ENCODE peak calls at places on chromosomes 6 and 20, in seven cellular contexts. C, P, W, N, B, O and L are unnamed samples.

GRCh38 chr6:72865467-72865866 is 243.6 kb downstream of the KCNQ5 start:
- DNase-seq in B (no peak), W (no peak), P (peak; percentile 51), N (no peak), O (no peak), C (no peak), L (no peak)

GRCh38 chr20:56237337-56237736 is 11.2 kb upstream of the MC3R start:
- DNase-seq in N (no peak), O (no peak), P (no peak), W (no peak), C (no peak), B (no peak), L (no peak)

GRCh38 chr20:7207186-7207585 is 439.7 kb downstream of the BMP2 start:
- DNase-seq in P (peak; percentile 36), N (no peak), C (no peak), W (no peak), B (no peak), O (no peak), L (no peak)

GRCh38 chr6:139251377-139252017 is 40.3 kb downstream of the TXLNB start:
- DNase-seq in C (no peak), W (no peak), P (no peak), O (no peak), N (peak; percentile 32), B (no peak), L (no peak)

GRCh38 chr6:27296106-27296783 is 15.8 kb downstream of the POM121L2 start:
- DNase-seq in C (no peak), O (no peak), B (peak; percentile 36), W (peak; percentile 11), N (no peak), P (peak; percentile 55), L (peak; percentile 44)

GRCh38 chr6:11271228-11271627 is 38.8 kb upstream of the NEDD9 start:
- DNase-seq in B (no peak), P (no peak), C (peak; percentile 61), O (no peak), W (peak; percentile 18), N (no peak), L (no peak)

GRCh38 chr6:2061880-2062279 is 183.5 kb downstream of the GMDS start:
- DNase-seq in N (no peak), C (no peak), B (no peak), W (no peak), P (peak; percentile 61), O (no peak), L (no peak)

GRCh38 chr6:62045502-62045901 is 240.5 kb downstream of the KHDRBS2 start:
- DNase-seq in B (no peak), P (no peak), N (no peak), O (no peak), C (no peak), W (no peak), L (no peak)

GRCh38 chr6:114342826-114343781 is at the start of gene HS3ST5:
- DNase-seq in B (peak; percentile 6), C (no peak), P (peak; percentile 32), O (peak; percentile 32), N (no peak), W (peak; percentile 53), L (peak; percentile 90)

GRCh38 chr20:9359561-9360308 is 154.7 kb upstream of the LAMP5 start:
- DNase-seq in N (peak; percentile 40), B (peak; percentile 46), C (no peak), W (peak; percentile 81), P (peak; percentile 53), O (no peak), L (peak; percentile 69)

GRCh38 chr20:33006776-33007375 is 628 bp upstream of the BPIFB2 start:
- DNase-seq in W (no peak), B (no peak), C (no peak), N (no peak), P (no peak), O (no peak), L (no peak)

GRCh38 chr6:30981942-30982772 is 1.4 kb upstream of the MUC21 start:
- DNase-seq in O (peak; percentile 48), N (peak; percentile 27), P (peak; percentile 87), W (peak; percentile 6), C (peak; percentile 72), B (no peak), L (no peak)

GRCh38 chr20:7161690-7162089 is 394.2 kb downstream of the BMP2 start:
- DNase-seq in P (peak; percentile 5), C (no peak), N (no peak), B (no peak), O (no peak), W (peak; percentile 70), L (no peak)

GRCh38 chr20:40205971-40206370 is 483.1 kb downstream of the MAFB start:
- DNase-seq in N (no peak), B (no peak), W (no peak), C (no peak), P (no peak), O (no peak), L (no peak)

GRCh38 chr20:22684763-22685443 is 100.5 kb upstream of the FOXA2 start:
- DNase-seq in B (no peak), P (no peak), O (no peak), N (no peak), C (no peak), W (no peak), L (no peak)

GRCh38 chr20:63120286-63121090 is 95.4 kb downstream of the YTHDF1 start:
- DNase-seq in N (no peak), O (no peak), B (no peak), C (no peak), P (no peak), W (no peak), L (no peak)

GRCh38 chr6:109332748-109333147 is 49.5 kb downstream of the CD164 start:
- DNase-seq in O (peak; percentile 37), P (no peak), B (no peak), W (peak; percentile 74), N (no peak), C (no peak), L (no peak)

GRCh38 chr6:94130458-94130857 is 711.1 kb upstream of the EPHA7 start:
- DNase-seq in C (no peak), B (no peak), P (no peak), O (no peak), N (no peak), W (no peak), L (no peak)

GRCh38 chr6:170211404-170212025 is 79.4 kb downstream of the DLL1 start:
- DNase-seq in C (peak; percentile 18), N (peak; percentile 8), O (peak; percentile 29), P (no peak), B (no peak), W (no peak), L (no peak)
- H3K9me3 ChIP-seq in C (no peaks in the 10 kb centered on the region), N (no peaks in the 10 kb centered on the region), O (no peaks in the 10 kb centered on the region), P (no peaks in the 10 kb centered on the region), B (no peaks in the 10 kb centered on the region), W (no peaks in the 10 kb centered on the region), L (no peaks in the 10 kb centered on the region)

DNA sequence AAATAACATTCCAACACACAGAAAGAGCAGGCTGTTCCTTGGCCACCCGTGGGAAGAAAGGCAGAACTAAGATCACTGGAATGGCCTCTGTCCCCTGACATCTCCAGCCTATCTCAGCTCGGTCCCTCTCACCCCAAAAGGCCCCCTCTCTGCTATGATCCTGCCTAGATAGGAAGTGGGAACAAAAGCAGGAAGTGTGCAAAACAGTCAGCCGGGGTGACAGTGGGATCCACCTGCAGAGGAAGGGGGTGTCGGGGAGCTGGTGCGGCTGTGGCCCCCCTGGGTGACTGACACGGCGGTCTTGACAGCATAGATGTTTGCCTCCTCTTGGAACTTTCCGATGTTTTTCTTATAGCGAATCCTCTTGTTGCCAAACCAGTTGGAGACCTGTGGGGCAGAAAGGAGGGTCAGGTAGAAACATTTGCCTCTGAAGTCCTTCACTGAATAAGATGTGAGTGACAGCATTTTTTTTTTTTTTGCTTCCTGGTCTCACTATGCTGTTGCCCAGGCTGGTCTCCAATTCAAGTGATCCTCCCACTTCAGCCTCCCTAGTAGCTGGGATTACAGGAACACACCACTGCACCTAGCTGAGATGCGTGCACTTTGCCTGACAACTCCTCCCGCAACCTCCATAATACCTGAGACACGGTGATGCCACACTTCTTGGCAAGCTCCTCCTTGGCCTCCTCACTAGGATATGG is 2.8 kb downstream of the PBX2 start:
- DNase-seq in W (no peak), C (no peak), B (no peak), O (no peak), P (no peak), N (no peak), L (no peak)
- H3K4me1 ChIP-seq in W (peaks cover 21% of the 10 kb centered on the region), C (peaks cover 74% of the 10 kb centered on the region), B (peaks cover 52% of the 10 kb centered on the region), O (peaks cover 11% of the 10 kb centered on the region), P (peaks cover 6% of the 10 kb centered on the region), N (no peaks in the 10 kb centered on the region), L (no peaks in the 10 kb centered on the region)

GRCh38 chr6:168537485-168537884 is 96.5 kb downstream of the SMOC2 start:
- DNase-seq in O (no peak), N (no peak), C (no peak), B (no peak), W (no peak), P (no peak), L (no peak)

GRCh38 chr6:168541307-168541706 is 100.3 kb downstream of the SMOC2 start:
- DNase-seq in O (no peak), P (no peak), B (no peak), N (no peak), C (no peak), W (no peak), L (no peak)

GRCh38 chr6:168542301-168542700 is 101.3 kb downstream of the SMOC2 start:
- DNase-seq in W (no peak), B (no peak), N (no peak), P (no peak), C (no peak), O (no peak), L (no peak)

GRCh38 chr6:168538892-168539811 is 98.2 kb downstream of the SMOC2 start:
- DNase-seq in P (no peak), B (no peak), W (no peak), O (no peak), N (no peak), C (no peak), L (no peak)

GRCh38 chr6:168540713-168541291 is 99.8 kb downstream of the SMOC2 start:
- DNase-seq in N (no peak), P (no peak), W (no peak), C (no peak), B (no peak), O (no peak), L (no peak)
- H3K9me3 ChIP-seq in N (no peaks in the 10 kb centered on the region), P (no peaks in the 10 kb centered on the region), W (no peaks in the 10 kb centered on the region), C (no peaks in the 10 kb centered on the region), B (no peaks in the 10 kb centered on the region), O (no peaks in the 10 kb centered on the region), L (no peaks in the 10 kb centered on the region)

GRCh38 chr6:5764401-5764955 is 242.2 kb downstream of the NRN1 start:
- DNase-seq in B (no peak), O (no peak), W (no peak), N (peak; percentile 84), C (no peak), P (peak; percentile 63), L (no peak)

GRCh38 chr6:5763407-5763806 is 243.3 kb downstream of the NRN1 start:
- DNase-seq in P (peak; percentile 36), O (no peak), B (no peak), C (no peak), N (no peak), W (no peak), L (no peak)

GRCh38 chr6:5762561-5762968 is 244.2 kb downstream of the NRN1 start:
- DNase-seq in B (no peak), P (no peak), N (peak; percentile 65), C (no peak), O (no peak), W (no peak), L (no peak)

GRCh38 chr6:5765141-5765760 is 241.5 kb downstream of the NRN1 start:
- DNase-seq in N (peak; percentile 41), W (no peak), C (no peak), P (no peak), B (no peak), O (no peak), L (no peak)

GRCh38 chr6:5763871-5764270 is 242.9 kb downstream of the NRN1 start:
- DNase-seq in P (peak; percentile 78), O (no peak), C (no peak), W (no peak), N (no peak), B (no peak), L (no peak)
- H3K4me1 ChIP-seq in P (no peaks in the 10 kb centered on the region), O (peaks cover 5% of the 10 kb centered on the region), C (no peaks in the 10 kb centered on the region), W (no peaks in the 10 kb centered on the region), N (peaks cover 5% of the 10 kb centered on the region), B (no peaks in the 10 kb centered on the region), L (peaks cover 3% of the 10 kb centered on the region)